ENCODE peak calls at places on chromosome 3, in four cellular contexts. One of them, this sample, is unnamed.
A peak's percentile ranks its signal among the peaks of the same experiment; 100 is the strongest.

GRCh38 chr3:189563841-189564563 is 67.2 kb upstream of the TP63 start:
- DNase-seq in right lobe of liver: no peak
- DNase-seq in psoas muscle: no peak
- DNase-seq in PC-9: peak; percentile 92
- DNase-seq in this sample: peak; percentile 29

GRCh38 chr3:12512534-12513101 is 28.3 kb downstream of the TSEN2 start:
- DNase-seq in PC-9: no peak
- DNase-seq in right lobe of liver: no peak
- DNase-seq in psoas muscle: no peak
- DNase-seq in this sample: no peak

GRCh38 chr3:113912551-113913246 is 35.1 kb upstream of the ZDHHC23 start:
- DNase-seq in right lobe of liver: no peak
- DNase-seq in PC-9: peak; percentile 77
- DNase-seq in psoas muscle: no peak
- DNase-seq in this sample: no peak

GRCh38 chr3:143109861-143110260 is 9.7 kb upstream of the CHST2 start:
- DNase-seq in psoas muscle: no peak
- DNase-seq in PC-9: no peak
- DNase-seq in right lobe of liver: no peak
- DNase-seq in this sample: no peak

GRCh38 chr3:94716326-94717018 is 653.6 kb downstream of the NSUN3 start:
- DNase-seq in right lobe of liver: no peak
- DNase-seq in psoas muscle: no peak
- DNase-seq in PC-9: no peak
- DNase-seq in this sample: no peak

GRCh38 chr3:184380627-184381260 is 890 bp downstream of the CHRD start:
- DNase-seq in PC-9: no peak
- DNase-seq in right lobe of liver: no peak
- DNase-seq in psoas muscle: no peak
- DNase-seq in this sample: no peak

GRCh38 chr3:9036327-9037112 is 73.2 kb upstream of the RAD18 start:
- DNase-seq in PC-9: no peak
- DNase-seq in psoas muscle: peak; percentile 89
- DNase-seq in right lobe of liver: no peak
- DNase-seq in this sample: peak; percentile 44

GRCh38 chr3:131349946-131350347 is 31.6 kb upstream of the NUDT16 start:
- DNase-seq in right lobe of liver: peak; percentile 52
- DNase-seq in psoas muscle: no peak
- DNase-seq in PC-9: peak; percentile 89
- DNase-seq in this sample: no peak

GRCh38 chr3:8802256-8802655 is 32.8 kb upstream of the OXTR start:
- DNase-seq in right lobe of liver: no peak
- DNase-seq in psoas muscle: no peak
- DNase-seq in PC-9: no peak
- DNase-seq in this sample: no peak

GRCh38 chr3:25863560-25863959 is 73.7 kb downstream of the OXSM start:
- DNase-seq in right lobe of liver: no peak
- DNase-seq in psoas muscle: no peak
- DNase-seq in PC-9: no peak
- DNase-seq in this sample: no peak
- TF ChIP-seq CTCF in right lobe of liver: no peak
- TF ChIP-seq CTCF in psoas muscle: no peak
- TF ChIP-seq CTCF in PC-9: no peak
- TF ChIP-seq CTCF in this sample: no peak

DNA sequence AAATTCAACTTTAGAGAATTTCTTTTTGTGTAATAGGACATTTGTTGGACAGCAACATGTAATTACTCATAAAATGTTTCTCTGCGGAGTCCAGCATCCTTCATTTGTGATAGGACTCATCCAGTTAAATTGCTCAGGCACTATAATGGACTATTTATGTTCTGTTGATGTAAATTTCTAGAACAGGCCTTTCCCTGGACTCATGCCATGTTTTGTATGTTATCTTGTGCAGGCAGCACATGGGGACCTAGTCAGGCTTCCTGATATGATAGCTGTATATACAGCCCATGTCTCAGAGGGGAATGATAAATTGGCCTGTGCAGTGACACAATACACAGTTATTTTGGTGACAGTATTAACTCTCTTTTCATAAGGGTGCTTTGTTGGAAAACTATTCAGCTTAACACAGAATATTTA is 51.5 kb downstream of the MBNL1 start:
- DNase-seq in right lobe of liver: no peak
- DNase-seq in PC-9: no peak
- DNase-seq in psoas muscle: no peak
- DNase-seq in this sample: no peak
- H3K27ac ChIP-seq in right lobe of liver: no peak overlapping the region
- H3K27ac ChIP-seq in PC-9: no peak overlapping the region
- H3K27ac ChIP-seq in psoas muscle: peak overlapping the region; percentile 78
- H3K27ac ChIP-seq in this sample: peak overlapping the region; percentile 21

GRCh38 chr3:173000553-173000952 is 140.5 kb downstream of the SPATA16 start:
- DNase-seq in right lobe of liver: no peak
- DNase-seq in PC-9: no peak
- DNase-seq in psoas muscle: no peak
- DNase-seq in this sample: no peak
- TF ChIP-seq CTCF in right lobe of liver: no peak
- TF ChIP-seq CTCF in PC-9: no peak
- TF ChIP-seq CTCF in psoas muscle: no peak
- TF ChIP-seq CTCF in this sample: no peak

DNA sequence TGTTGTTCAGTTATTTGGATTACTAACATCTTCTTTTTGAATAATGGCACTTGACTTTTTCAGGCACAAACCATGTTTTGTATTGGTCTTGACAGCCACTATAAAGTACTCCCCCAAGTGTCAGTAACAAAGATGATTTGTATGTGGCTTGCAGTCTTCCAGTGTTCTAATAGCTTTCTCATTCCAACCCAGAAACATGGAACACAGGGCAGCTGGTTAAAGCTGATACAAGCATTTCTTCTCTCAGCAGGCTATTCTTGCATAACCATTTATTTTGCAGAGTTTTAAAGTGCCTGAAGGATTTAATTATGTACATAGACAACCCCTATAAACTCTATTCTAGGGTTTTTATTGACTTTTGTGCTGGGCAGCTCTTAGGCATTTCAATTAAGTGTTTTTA is 420.4 kb downstream of the MECOM start:
- DNase-seq in right lobe of liver: no peak
- DNase-seq in psoas muscle: no peak
- DNase-seq in PC-9: no peak
- DNase-seq in this sample: no peak
- H3K27ac ChIP-seq in right lobe of liver: no peak overlapping the region
- H3K27ac ChIP-seq in psoas muscle: no peak overlapping the region
- H3K27ac ChIP-seq in PC-9: no peak overlapping the region
- H3K27ac ChIP-seq in this sample: no peak overlapping the region

DNA sequence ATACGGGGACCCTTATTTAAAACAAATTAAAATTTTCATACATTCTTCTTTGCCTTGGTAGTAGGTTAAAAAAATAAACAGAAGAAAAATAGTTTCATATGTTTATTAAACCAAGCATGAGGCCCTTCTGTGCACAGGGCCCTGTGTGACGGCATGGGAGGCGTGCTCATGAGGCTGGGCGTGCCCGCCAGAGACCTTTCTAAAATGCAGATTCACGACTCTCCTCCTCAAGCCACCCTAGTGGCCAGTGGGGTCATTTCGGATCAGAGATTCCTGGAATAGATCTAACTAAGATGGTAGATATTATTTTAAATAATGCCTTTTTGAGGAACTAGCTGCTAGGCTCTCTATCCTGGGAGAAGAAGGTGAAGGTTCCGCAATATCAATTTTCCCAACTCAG is 35.3 kb downstream of the MASP1 start:
- DNase-seq in psoas muscle: no peak
- DNase-seq in PC-9: no peak
- DNase-seq in right lobe of liver: no peak
- DNase-seq in this sample: no peak
- TF ChIP-seq CTCF in psoas muscle: no peak
- TF ChIP-seq CTCF in PC-9: peak; percentile 18
- TF ChIP-seq CTCF in right lobe of liver: no peak
- TF ChIP-seq CTCF in this sample: no peak

GRCh38 chr3:2096196-2096595 is 2.5 kb upstream of the CNTN4 start:
- DNase-seq in psoas muscle: no peak
- DNase-seq in PC-9: no peak
- DNase-seq in right lobe of liver: no peak
- DNase-seq in this sample: no peak

GRCh38 chr3:2092758-2093157 is 5.9 kb upstream of the CNTN4 start:
- DNase-seq in right lobe of liver: no peak
- DNase-seq in PC-9: no peak
- DNase-seq in psoas muscle: no peak
- DNase-seq in this sample: no peak

GRCh38 chr3:2097641-2098191 is 950 bp upstream of the CNTN4 start:
- DNase-seq in psoas muscle: no peak
- DNase-seq in PC-9: no peak
- DNase-seq in right lobe of liver: no peak
- DNase-seq in this sample: no peak

GRCh38 chr3:2098398-2099027 is at the start of gene CNTN4:
- DNase-seq in right lobe of liver: peak; percentile 31
- DNase-seq in PC-9: no peak
- DNase-seq in psoas muscle: peak; percentile 71
- DNase-seq in this sample: peak; percentile 76

DNA sequence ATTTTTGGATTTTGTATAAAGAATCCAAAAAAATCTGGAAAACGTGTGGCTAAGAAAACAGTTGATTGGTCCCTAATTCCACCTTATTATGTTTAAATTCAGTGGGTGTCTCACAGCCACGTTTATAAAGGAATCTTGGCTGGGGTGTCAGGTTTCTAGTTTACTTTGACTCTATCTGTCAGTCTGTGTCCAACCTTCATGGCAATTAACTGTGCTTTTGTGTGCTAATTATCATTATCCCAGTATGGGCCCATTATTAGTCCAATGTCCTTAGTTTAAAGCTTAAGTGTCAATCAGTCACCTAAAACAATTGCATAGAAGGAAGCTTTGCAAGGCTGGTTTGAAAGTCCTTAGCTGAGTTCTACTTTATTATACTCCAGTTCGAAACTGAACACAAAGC is 3.7 kb upstream of the CNTN4 start:
- DNase-seq in psoas muscle: no peak
- DNase-seq in right lobe of liver: no peak
- DNase-seq in PC-9: no peak
- DNase-seq in this sample: no peak
- H3K27ac ChIP-seq in psoas muscle: no peak overlapping the region
- H3K27ac ChIP-seq in right lobe of liver: no peak overlapping the region
- H3K27ac ChIP-seq in PC-9: no peak overlapping the region
- H3K27ac ChIP-seq in this sample: no peak overlapping the region

DNA sequence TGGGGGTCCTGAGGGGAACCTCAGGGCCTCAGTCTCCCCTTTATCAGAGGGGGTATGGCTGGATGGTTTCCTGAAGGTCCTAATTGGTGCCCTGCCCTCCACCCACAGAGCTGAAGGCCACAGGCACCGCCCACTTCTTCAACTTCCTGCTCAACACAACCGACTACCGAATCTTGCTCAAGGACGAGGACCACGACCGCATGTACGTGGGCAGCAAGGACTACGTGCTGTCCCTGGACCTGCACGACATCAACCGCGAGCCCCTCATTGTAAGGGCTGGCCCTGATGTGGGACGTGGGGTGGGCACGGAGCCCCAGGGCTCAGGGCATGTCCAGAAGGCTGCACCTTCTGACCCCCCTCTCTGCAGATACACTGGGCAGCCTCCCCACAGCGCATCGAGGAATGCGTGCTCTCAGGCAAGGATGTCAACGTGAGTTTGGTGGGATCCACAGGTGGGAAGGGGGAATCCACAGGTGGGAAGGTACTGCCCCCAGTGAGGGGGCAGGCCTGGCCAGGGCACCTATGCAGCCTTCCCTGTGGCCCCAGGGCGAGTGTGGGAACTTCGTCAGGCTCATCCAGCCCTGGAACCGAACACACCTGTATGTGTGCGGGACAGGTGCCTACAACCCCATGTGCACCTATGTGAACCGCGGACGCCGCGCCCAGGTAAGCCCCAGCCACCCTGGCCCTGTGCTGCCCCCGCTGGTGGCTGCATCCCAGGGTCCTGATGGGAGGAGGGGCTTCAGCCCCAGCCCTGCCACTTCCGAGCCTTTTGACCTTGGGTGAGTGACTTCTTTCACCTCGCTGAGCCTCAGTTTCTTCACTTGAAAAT is 17.5 kb upstream of the GNAT1 start:
- DNase-seq in right lobe of liver: no peak
- DNase-seq in psoas muscle: no peak
- DNase-seq in PC-9: no peak
- DNase-seq in this sample: no peak
- TF ChIP-seq CTCF in right lobe of liver: no peak
- TF ChIP-seq CTCF in psoas muscle: no peak
- TF ChIP-seq CTCF in PC-9: no peak
- TF ChIP-seq CTCF in this sample: no peak

DNA sequence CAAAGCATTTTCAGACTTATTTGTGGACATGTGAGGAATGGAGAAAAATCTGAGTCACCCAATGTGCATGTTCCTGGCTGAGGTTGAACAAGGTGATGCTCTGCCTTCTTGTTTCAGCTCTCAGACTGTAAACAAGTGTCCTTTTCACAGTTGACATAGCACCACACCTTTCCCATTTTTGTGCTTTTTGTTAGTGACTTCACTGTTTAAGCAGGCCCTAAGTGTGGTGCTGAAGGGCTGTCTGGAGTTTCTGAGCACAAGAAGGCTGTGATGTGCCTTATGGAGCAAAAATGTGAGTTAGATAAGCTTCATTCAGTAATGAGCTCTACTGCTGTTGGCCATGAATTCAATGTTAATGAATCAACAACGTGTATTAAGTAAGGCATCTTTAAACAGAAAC is 20.4 kb downstream of the ABI3BP start:
- DNase-seq in psoas muscle: no peak
- DNase-seq in PC-9: no peak
- DNase-seq in right lobe of liver: no peak
- DNase-seq in this sample: no peak
- H3K27ac ChIP-seq in psoas muscle: no peak overlapping the region
- H3K27ac ChIP-seq in PC-9: no peak overlapping the region
- H3K27ac ChIP-seq in right lobe of liver: no peak overlapping the region
- H3K27ac ChIP-seq in this sample: no peak overlapping the region

GRCh38 chr3:15969874-15970640 is 172.3 kb upstream of the ANKRD28 start:
- DNase-seq in psoas muscle: no peak
- DNase-seq in PC-9: no peak
- DNase-seq in right lobe of liver: no peak
- DNase-seq in this sample: no peak
- TF ChIP-seq CTCF in psoas muscle: no peak
- TF ChIP-seq CTCF in PC-9: no peak
- TF ChIP-seq CTCF in right lobe of liver: no peak
- TF ChIP-seq CTCF in this sample: no peak

This sample was measured in lung.